ENCODE peak calls at places on chromosomes 2 and 18, in nine cellular contexts. L is pancreas, I is adrenal gland, N is lung, E is sigmoid colon, F is fibroblast of lung, X is choroid plexus epithelial cell, V is mesendoderm, R is OCI-LY7. P is an unnamed sample.

GRCh38 chr2:236369606-236370005 is 105.4 kb upstream of the ASB18 start:
- DNase-seq in L (no peak), I (no peak), N (peak), E (no peak), F (no peak), X (peak), V (peak), R (no peak), P (no peak)

GRCh38 chr2:51649366-51649765 is 617.4 kb upstream of the NRXN1 start:
- DNase-seq in L (no peak), I (no peak), N (no peak), E (no peak), F (no peak), X (peak), V (no peak), R (no peak), P (no peak)

GRCh38 chr18:59640721-59641120 is 56.5 kb downstream of the CCBE1 start:
- DNase-seq in L (no peak), I (no peak), N (no peak), E (no peak), F (no peak), X (no peak), V (no peak), R (no peak), P (no peak)

GRCh38 chr2:46650556-46651001 is 171.2 kb downstream of the TMEM247 start:
- DNase-seq in L (peak), I (peak), N (peak), E (peak), F (peak), X (peak), V (peak), R (peak), P (peak)

GRCh38 chr2:44136186-44136585 is 32.5 kb upstream of the PPM1B start:
- DNase-seq in L (no peak), I (no peak), N (no peak), E (no peak), F (peak), X (peak), V (peak), R (no peak), P (peak)

GRCh38 chr2:25479761-25480160 is 138.0 kb upstream of the DNMT3A start:
- DNase-seq in L (no peak), I (no peak), N (no peak), E (no peak), F (no peak), X (no peak), V (no peak), R (no peak), P (no peak)

GRCh38 chr2:55133467-55134315 is 83.4 kb upstream of the RTN4 start:
- DNase-seq in L (no peak), I (no peak), N (peak), E (peak), F (peak), X (peak), V (peak), R (no peak), P (peak)

GRCh38 chr18:12031836-12032235 is 50.5 kb downstream of the IMPA2 start:
- DNase-seq in L (peak), I (peak), N (no peak), E (peak), F (peak), X (peak), V (no peak), R (no peak), P (peak)

GRCh38 chr2:239577306-239577705 is 176.5 kb upstream of the HDAC4 start:
- DNase-seq in L (no peak), I (no peak), N (no peak), E (no peak), F (no peak), X (no peak), V (no peak), R (no peak), P (no peak)

GRCh38 chr2:155689791-155690190 is 642.7 kb downstream of the NR4A2 start:
- DNase-seq in L (no peak), I (no peak), N (no peak), E (no peak), F (no peak), X (no peak), V (no peak), R (no peak), P (no peak)

GRCh38 chr18:68406761-68407160 is 308.1 kb downstream of the TMX3 start:
- DNase-seq in L (no peak), I (no peak), N (no peak), E (no peak), F (no peak), X (no peak), V (no peak), R (no peak), P (no peak)

GRCh38 chr2:177909962-177910361 is 162.6 kb downstream of the PDE11A start:
- DNase-seq in L (no peak), I (no peak), N (no peak), E (no peak), F (no peak), X (no peak), V (no peak), R (no peak), P (no peak)

DNA sequence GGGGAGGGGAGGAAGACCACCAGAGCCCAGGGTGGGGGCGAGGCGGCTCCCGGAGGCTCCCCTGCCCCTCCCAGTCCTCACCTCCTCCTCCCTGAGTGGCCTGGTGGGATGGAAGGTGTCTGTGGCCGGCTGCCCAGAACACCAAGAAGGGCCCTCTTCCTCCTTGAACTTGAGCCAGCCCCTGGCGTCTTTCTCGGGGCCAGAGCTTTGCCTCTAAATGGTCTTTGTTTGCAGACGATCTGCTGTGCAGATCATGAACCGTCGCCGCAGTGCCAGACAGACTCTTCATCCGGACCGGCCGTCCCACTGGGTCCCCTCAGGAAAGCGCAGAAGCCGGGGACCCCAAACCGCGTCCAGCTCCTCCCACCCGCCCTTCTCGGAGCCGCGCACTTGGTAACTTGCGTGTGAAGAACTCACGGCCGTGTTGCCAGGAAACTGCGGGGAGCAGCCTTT is 41.2 kb downstream of the PTGR3 start:
- DNase-seq in L (no peak), I (no peak), N (no peak), E (peak), F (peak), X (no peak), V (no peak), R (no peak), P (no peak)
- H3K4me3 ChIP-seq in L (no peak), I (no peak), N (peak), E (peak), F (no peak), X (peak), V (no peak), R (no peak), P (no peak)

GRCh38 chr2:199751480-199751879 is 99.5 kb downstream of the FTCDNL1 start:
- DNase-seq in L (no peak), I (no peak), N (no peak), E (no peak), F (no peak), X (no peak), V (no peak), R (no peak), P (no peak)

GRCh38 chr2:199744260-199744659 is 106.7 kb downstream of the FTCDNL1 start:
- DNase-seq in L (no peak), I (no peak), N (no peak), E (no peak), F (no peak), X (no peak), V (no peak), R (no peak), P (no peak)

GRCh38 chr2:199747427-199747826 is 103.6 kb downstream of the FTCDNL1 start:
- DNase-seq in L (no peak), I (no peak), N (no peak), E (no peak), F (no peak), X (no peak), V (no peak), R (no peak), P (no peak)

GRCh38 chr2:199744676-199745075 is 106.3 kb downstream of the FTCDNL1 start:
- DNase-seq in L (no peak), I (no peak), N (no peak), E (no peak), F (no peak), X (no peak), V (no peak), R (no peak), P (peak)

GRCh38 chr2:199749571-199749970 is 101.4 kb downstream of the FTCDNL1 start:
- DNase-seq in L (no peak), I (no peak), N (no peak), E (no peak), F (no peak), X (no peak), V (no peak), R (no peak), P (no peak)
- H3K4me3 ChIP-seq in L (no peak), I (no peak), N (no peak), E (no peak), F (no peak), X (no peak), V (no peak), R (no peak), P (no peak)

DNA sequence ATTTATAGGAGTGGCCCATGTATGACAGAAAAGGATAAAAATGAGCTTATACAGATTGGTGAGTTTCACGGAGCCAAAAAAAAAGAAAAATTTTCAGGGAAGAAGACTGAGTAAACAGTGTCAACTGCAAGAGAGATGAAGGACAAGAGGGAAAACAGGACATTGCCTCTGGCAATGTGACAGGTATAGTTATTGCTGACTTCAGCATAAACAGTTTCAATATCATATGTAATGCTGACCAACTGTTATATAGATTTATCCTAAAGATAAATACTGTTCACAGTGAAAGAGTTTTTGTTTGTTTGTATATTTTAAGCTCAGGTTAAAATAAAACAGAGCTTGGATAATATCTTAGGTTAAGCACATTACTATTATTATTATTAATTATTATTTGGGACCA is 98.0 kb upstream of the FSIP2 start:
- DNase-seq in L (no peak), I (no peak), N (no peak), E (no peak), F (no peak), X (no peak), V (no peak), R (no peak), P (no peak)
- H3K4me3 ChIP-seq in L (no peak), I (no peak), N (no peak), E (no peak), F (no peak), X (no peak), V (no peak), R (no peak), P (no peak)

GRCh38 chr18:13268035-13268700 is 49.6 kb downstream of the LDLRAD4 start:
- DNase-seq in L (no peak), I (no peak), N (no peak), E (peak), F (peak), X (peak), V (peak), R (no peak), P (peak)
- H3K4me3 ChIP-seq in L (no peak), I (no peak), N (no peak), E (no peak), F (no peak), X (no peak), V (no peak), R (no peak), P (no peak)

DNA sequence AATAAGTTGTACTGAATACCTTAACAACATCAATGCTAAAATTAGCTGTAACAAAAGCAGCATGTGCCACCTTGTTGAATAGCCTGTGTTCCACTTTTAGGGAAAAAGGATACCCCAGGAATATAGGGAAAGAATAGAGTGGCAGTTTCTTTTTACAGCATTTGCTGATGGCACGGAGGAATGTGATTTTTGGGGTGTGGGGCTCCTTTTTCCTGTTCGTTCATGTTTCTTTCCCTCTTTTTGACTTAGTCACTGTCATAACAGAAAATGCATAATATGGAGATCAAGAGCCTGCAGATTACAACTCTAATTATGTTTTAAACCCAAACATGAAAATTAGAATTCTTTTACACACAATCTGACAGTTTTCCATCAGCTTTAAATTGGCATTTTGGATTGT is 60.4 kb downstream of the MAP3K20 start:
- DNase-seq in L (no peak), I (no peak), N (no peak), E (no peak), F (no peak), X (no peak), V (no peak), R (no peak), P (no peak)
- H3K4me3 ChIP-seq in L (no peak), I (no peak), N (no peak), E (no peak), F (no peak), X (no peak), V (no peak), R (no peak), P (no peak)

DNA sequence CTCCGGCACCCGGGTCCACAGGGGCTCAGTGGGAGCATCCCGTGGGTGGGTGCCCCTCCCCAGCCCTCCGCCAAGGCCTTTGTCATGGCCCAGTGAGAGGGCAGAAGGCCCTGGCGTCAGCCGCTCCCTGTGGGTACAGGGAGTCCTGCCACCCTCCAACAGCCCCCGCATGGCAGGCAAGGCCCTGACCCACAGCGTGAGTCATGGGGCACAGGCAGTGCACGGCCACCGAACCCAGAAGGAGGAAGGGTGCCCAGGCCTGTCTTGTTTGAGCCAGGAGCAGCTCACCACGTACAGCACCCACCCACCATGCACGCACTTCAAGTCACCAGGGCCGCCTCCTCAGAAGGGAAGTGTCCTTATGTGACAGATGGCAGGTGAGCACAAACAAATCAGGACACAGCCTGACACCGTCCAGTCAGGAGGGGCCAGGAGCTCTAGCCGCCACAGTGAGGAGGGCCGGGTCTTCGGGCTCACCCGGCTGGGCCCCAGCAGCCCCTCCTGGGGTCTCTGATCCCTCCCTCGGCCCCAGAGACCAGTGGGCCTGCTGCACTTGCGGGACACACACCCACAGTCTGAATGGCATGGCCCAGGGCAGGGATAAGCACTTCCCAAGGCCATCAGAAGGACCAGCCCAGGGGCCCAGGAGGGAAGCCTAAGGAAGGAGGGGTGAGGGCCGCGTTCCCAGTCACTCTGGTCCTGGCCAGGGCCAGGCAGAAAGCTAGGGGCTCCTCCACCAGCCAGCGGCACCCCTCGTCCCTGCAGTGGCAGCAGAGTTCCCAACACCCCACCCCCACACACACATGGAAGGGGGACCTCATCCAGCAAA is 25.8 kb downstream of the BIN1 start:
- DNase-seq in L (no peak), I (peak), N (no peak), E (no peak), F (peak), X (no peak), V (no peak), R (peak), P (no peak)
- H3K4me3 ChIP-seq in L (no peak), I (no peak), N (no peak), E (no peak), F (no peak), X (no peak), V (no peak), R (peak), P (no peak)

DNA sequence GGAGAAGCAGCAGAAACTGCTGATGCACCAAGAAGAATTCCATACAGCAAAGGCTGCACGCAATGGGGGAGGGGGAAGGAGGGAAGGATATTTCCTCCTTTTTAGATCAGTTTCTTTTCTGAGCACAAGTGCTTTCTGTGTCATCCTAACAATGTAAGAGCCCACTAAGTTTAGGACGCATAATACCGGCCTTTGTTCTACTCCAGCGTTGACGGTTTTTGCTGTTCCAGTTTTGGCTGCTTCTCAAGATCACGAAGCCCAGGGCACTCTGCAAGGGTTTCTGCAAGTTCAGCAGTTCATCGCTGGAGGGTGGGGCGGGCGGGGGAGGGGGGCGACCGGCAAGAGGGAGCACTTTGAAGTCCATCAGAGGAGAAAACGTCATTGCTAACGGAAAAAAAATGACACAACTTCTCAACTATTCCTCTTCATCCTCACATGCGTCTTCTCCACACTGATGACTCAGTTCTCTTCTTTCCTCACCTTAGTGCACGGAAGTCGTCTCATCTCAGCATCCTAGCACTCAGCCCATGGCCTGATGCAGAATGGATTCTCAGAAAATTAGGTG is 8.7 kb downstream of the FAM178B start:
- DNase-seq in L (no peak), I (no peak), N (no peak), E (no peak), F (peak), X (peak), V (peak), R (no peak), P (peak)
- H3K4me3 ChIP-seq in L (no peak), I (no peak), N (no peak), E (peak), F (no peak), X (no peak), V (no peak), R (no peak), P (no peak)